ENCODE peak calls at places on chromosomes 6 and 20, in four cellular contexts. C is ovary, A is A549, N is upper lobe of left lung. Z is an unnamed sample.

GRCh38 chr6:40936810-40937209 is 102.2 kb downstream of the UNC5CL start:
- DNase-seq in C (no peak), A (peak; percentile 67), N (no peak), Z (no peak)

GRCh38 chr20:37627060-37627766 is 66.6 kb upstream of the CTNNBL1 start:
- DNase-seq in C (no peak), A (peak; percentile 48), N (no peak), Z (no peak)

GRCh38 chr6:37784585-37784967 is 35.0 kb upstream of the ZFAND3 start:
- DNase-seq in C (no peak), A (no peak), N (no peak), Z (no peak)

GRCh38 chr20:51749674-51750036 is 18.5 kb downstream of the ATP9A start:
- DNase-seq in C (no peak), A (peak; percentile 60), N (no peak), Z (no peak)

GRCh38 chr20:51668515-51668914 is 99.7 kb downstream of the ATP9A start:
- DNase-seq in C (no peak), A (no peak), N (no peak), Z (no peak)

GRCh38 chr6:142943746-142944125 is 1.2 kb downstream of the HIVEP2 start:
- DNase-seq in C (peak; percentile 17), A (peak; percentile 13), N (no peak), Z (no peak)

GRCh38 chr6:164826831-164827468 is 482.5 kb downstream of the C6orf118 start:
- DNase-seq in C (no peak), A (peak; percentile 3), N (no peak), Z (no peak)

GRCh38 chr6:85643530-85644373 is 1.1 kb upstream of the SYNCRIP start:
- DNase-seq in C (peak; percentile 88), A (peak; percentile 88), N (peak; percentile 97), Z (peak; percentile 84)

GRCh38 chr20:19670829-19671228 is 87.2 kb upstream of the RIN2 start:
- DNase-seq in C (no peak), A (no peak), N (no peak), Z (no peak)

GRCh38 chr6:39260451-39260850 is 31.2 kb upstream of the KCNK5 start:
- DNase-seq in C (no peak), A (no peak), N (no peak), Z (no peak)

GRCh38 chr20:25178563-25179438 is 16.7 kb upstream of the ENTPD6 start:
- DNase-seq in C (peak; percentile 49), A (peak; percentile 84), N (no peak), Z (peak; percentile 33)

GRCh38 chr20:20060234-20060998 is 8.1 kb downstream of the CFAP61 start:
- DNase-seq in C (no peak), A (no peak), N (no peak), Z (no peak)

GRCh38 chr20:51142448-51142847 is 119.5 kb upstream of the KCNG1 start:
- DNase-seq in C (no peak), A (no peak), N (no peak), Z (no peak)

GRCh38 chr6:158850807-158851115 is 31.6 kb upstream of the EZR start:
- DNase-seq in C (no peak), A (no peak), N (no peak), Z (no peak)

GRCh38 chr6:158847786-158848185 is 28.6 kb upstream of the EZR start:
- DNase-seq in C (no peak), A (no peak), N (no peak), Z (no peak)

GRCh38 chr6:158848441-158848840 is 29.3 kb upstream of the EZR start:
- DNase-seq in C (no peak), A (no peak), N (no peak), Z (peak; percentile 78)

GRCh38 chr6:158852312-158853071 is 33.3 kb upstream of the EZR start:
- DNase-seq in C (no peak), A (no peak), N (peak; percentile 33), Z (no peak)

GRCh38 chr6:158849899-158850806 is 31.0 kb upstream of the EZR start:
- DNase-seq in C (no peak), A (peak; percentile 97), N (no peak), Z (peak; percentile 54)
- TF ChIP-seq EP300 in C (no peak), A (peak; percentile 43), N (peak; percentile 56), Z (no peak)

DNA sequence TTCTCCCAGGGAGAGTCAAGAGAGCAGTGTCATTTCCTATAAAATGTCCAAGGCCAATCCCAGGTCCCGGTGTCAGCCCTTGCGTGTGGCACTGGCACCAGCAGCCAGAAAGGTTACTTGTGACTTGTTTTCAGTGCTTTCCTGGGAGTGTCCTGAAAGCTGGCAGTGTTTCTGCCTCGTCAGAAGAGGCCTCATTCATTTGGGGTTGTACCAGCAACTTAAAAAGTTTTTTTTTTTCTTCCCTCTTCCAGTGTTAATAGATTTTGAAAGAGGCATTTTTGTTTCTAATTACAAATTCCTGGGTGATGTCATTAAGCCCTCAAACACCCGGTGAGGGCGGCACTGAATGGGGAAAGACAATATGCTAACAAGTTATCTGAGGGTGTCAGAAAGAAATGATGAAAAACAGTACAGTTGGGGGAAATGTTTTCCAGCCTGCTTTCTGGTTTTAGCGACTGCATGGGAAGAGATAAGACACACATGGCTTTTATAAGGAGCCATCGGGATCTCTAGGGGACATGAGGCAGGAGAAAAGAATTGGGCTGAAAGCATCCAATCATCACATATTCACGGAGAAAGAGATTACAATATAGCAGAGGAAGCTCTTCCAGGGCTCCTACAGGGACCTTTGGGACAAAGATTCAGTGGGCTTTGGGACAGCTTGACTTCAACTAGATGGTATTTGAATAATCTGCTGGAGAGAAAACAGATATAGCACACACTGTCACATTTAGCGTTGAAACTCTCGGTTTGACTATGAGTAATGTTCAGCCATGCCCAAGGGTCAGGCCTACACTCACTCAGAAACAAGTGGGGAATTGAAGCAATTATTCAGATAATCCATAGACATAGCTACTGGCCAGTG is 153.0 kb downstream of the BCAS1 start:
- DNase-seq in C (peak; percentile 34), A (no peak), N (no peak), Z (peak; percentile 44)
- TF ChIP-seq POLR2A in C (no peak), A (no peak), N (no peak), Z (no peak)

GRCh38 chr6:43083041-43083669 is 7.0 kb downstream of the PTK7 start:
- DNase-seq in C (peak; percentile 49), A (no peak), N (no peak), Z (no peak)

GRCh38 chr6:43089467-43089866 is 13.4 kb downstream of the PTK7 start:
- DNase-seq in C (no peak), A (no peak), N (no peak), Z (no peak)

GRCh38 chr6:43089874-43090556 is 13.9 kb downstream of the PTK7 start:
- DNase-seq in C (no peak), A (no peak), N (no peak), Z (no peak)

GRCh38 chr6:43088654-43089056 is 12.5 kb downstream of the PTK7 start:
- DNase-seq in C (no peak), A (no peak), N (no peak), Z (no peak)

GRCh38 chr6:43086022-43086658 is 10.0 kb downstream of the PTK7 start:
- DNase-seq in C (no peak), A (no peak), N (no peak), Z (no peak)
- H3K4me1 ChIP-seq in C (peaks cover 12% of the 10 kb centered on the region), A (no peaks in the 10 kb centered on the region), N (no peaks in the 10 kb centered on the region), Z (peaks cover 17% of the 10 kb centered on the region)

DNA sequence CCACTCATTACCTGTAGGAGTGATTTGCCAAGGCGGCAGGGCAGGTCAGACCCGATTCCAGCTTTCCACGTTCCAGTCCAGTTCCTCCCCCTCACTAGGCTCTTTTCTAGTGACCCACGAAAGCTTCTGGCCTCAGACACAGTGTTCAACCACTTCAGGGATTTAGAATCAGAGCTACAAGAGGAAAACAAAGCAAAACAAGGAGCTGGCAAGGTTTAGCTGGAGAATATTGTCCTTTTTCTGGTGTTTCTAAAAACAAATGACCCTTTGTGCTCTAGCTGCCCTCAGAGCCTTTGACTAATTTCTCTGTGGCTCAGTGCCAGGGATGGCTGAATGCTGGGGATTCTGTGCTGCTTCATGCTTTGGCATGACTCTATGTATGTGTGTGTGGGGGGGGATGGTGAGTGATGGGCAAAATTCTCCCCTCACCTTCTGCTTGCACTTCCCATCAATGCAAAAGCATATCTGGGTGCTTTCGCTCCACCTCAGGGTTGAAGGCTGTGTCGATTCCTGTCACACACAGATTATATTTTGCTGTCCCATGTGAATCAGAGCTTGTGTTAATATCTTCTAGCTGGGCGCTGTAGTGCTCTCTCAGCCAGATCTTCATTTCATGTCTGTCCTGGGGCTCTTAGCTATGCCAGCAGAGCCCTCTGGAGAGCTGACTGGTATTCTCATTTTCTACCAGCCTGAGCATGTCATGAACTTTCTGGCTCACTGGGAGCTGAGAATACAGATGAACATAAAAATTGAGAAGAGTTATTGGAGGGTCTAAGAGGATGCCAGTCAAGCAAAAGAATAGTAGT is 19.3 kb upstream of the NEDD9 start:
- DNase-seq in C (peak; percentile 76), A (no peak), N (no peak), Z (peak; percentile 50)
- TF ChIP-seq EP300 in C (no peak), A (no peak), N (no peak), Z (no peak)

Z was measured in stomach.